ENCODE peak calls at places on chromosomes 13 and 19, in six cellular contexts. U is HepG2, Y is GM12892, J is K562, H is H1, X is GM12878. P is an unnamed sample.

GRCh38 chr13:20174656-20175405 is 14.0 kb upstream of the GJA3 start:
- DNase-seq in X (peak), Y (peak), U (peak), H (no peak), J (peak), P (peak)

GRCh38 chr13:105118577-105118976 is 1416.9 kb downstream of the EFNB2 start:
- DNase-seq in U (no peak), Y (no peak), X (no peak), H (no peak), J (no peak), P (no peak)

GRCh38 chr13:64397699-64398098 is 2832.4 kb downstream of the PCDH9 start:
- DNase-seq in X (no peak), H (no peak), U (no peak), J (no peak), Y (no peak), P (no peak)

GRCh38 chr13:72514141-72514540 is 213.3 kb downstream of the MZT1 start:
- DNase-seq in Y (no peak), H (no peak), J (no peak), X (no peak), U (no peak), P (no peak)

GRCh38 chr13:74771964-74772363 is 637.8 kb upstream of the KLF12 start:
- DNase-seq in U (no peak), H (no peak), X (no peak), J (no peak), Y (no peak), P (no peak)

GRCh38 chr13:111337206-111337605 is 16.8 kb downstream of the TEX29 start:
- DNase-seq in U (no peak), Y (no peak), X (no peak), J (no peak), H (no peak), P (no peak)

GRCh38 chr19:10699650-10700335 is 1.4 kb upstream of the QTRT1 start:
- DNase-seq in Y (no peak), J (peak), H (peak), U (peak), X (peak), P (no peak)

GRCh38 chr19:31676271-31677004 is 327.2 kb upstream of the TSHZ3 start:
- DNase-seq in X (no peak), U (no peak), Y (no peak), H (no peak), J (peak), P (no peak)

GRCh38 chr13:110409581-110409992 is 102.5 kb downstream of the COL4A2 start:
- DNase-seq in X (no peak), U (no peak), J (no peak), Y (no peak), H (no peak), P (no peak)

GRCh38 chr13:91722267-91722884 is 324.0 kb downstream of the GPC5 start:
- DNase-seq in Y (no peak), J (peak), H (no peak), U (no peak), X (no peak), P (no peak)

GRCh38 chr13:38348890-38349289 is 761 bp upstream of the UFM1 start:
- DNase-seq in H (no peak), J (peak), Y (no peak), X (no peak), U (no peak), P (no peak)

GRCh38 chr19:6690160-6690885 is 20.4 kb upstream of the TNFSF14 start:
- DNase-seq in H (no peak), U (no peak), Y (no peak), X (no peak), J (no peak), P (no peak)

GRCh38 chr19:7994923-7995682 is 10.3 kb downstream of the ELAVL1 start:
- DNase-seq in U (no peak), Y (no peak), J (no peak), H (no peak), X (no peak), P (no peak)
- TF ChIP-seq TAF1 in U (no peak), Y (no peak), J (no peak), H (no peak), X (no peak), P (no peak)

GRCh38 chr13:108618233-108618632 is 11.2 kb upstream of the MYO16 start:
- DNase-seq in H (no peak), X (no peak), Y (no peak), U (no peak), J (no peak), P (no peak)
- TF ChIP-seq POLR2A in H (no peak), X (no peak), Y (no peak), U (no peak), J (no peak), P (no peak)

GRCh38 chr19:2282862-2283237 is 875 bp upstream of the PEAK3 start:
- DNase-seq in H (no peak), J (no peak), Y (no peak), U (no peak), X (no peak), P (no peak)

GRCh38 chr19:2283835-2284507 is 2.0 kb upstream of the PEAK3 start:
- DNase-seq in J (no peak), X (no peak), H (no peak), U (no peak), Y (no peak), P (no peak)

GRCh38 chr19:2280633-2281264 is 1.2 kb downstream of the PEAK3 start:
- DNase-seq in H (no peak), J (no peak), X (no peak), U (no peak), Y (no peak), P (no peak)

GRCh38 chr19:2278504-2279158 is 3.3 kb downstream of the PEAK3 start:
- DNase-seq in Y (no peak), H (no peak), U (no peak), J (no peak), X (no peak), P (no peak)

GRCh38 chr19:2282062-2282861 is at the start of gene PEAK3:
- DNase-seq in J (peak), U (no peak), X (no peak), Y (no peak), H (peak), P (no peak)
- TF ChIP-seq POLR2AphosphoS5 in J (no peak), U (no peak), X (no peak), Y (no peak), H (no peak), P (peak)

GRCh38 chr13:43270043-43270830 is 246.9 kb downstream of the DNAJC15 start:
- DNase-seq in H (no peak), Y (no peak), J (no peak), X (no peak), U (no peak), P (no peak)
- TF ChIP-seq TAF1 in H (no peak), Y (no peak), J (no peak), X (no peak), U (no peak), P (no peak)

DNA sequence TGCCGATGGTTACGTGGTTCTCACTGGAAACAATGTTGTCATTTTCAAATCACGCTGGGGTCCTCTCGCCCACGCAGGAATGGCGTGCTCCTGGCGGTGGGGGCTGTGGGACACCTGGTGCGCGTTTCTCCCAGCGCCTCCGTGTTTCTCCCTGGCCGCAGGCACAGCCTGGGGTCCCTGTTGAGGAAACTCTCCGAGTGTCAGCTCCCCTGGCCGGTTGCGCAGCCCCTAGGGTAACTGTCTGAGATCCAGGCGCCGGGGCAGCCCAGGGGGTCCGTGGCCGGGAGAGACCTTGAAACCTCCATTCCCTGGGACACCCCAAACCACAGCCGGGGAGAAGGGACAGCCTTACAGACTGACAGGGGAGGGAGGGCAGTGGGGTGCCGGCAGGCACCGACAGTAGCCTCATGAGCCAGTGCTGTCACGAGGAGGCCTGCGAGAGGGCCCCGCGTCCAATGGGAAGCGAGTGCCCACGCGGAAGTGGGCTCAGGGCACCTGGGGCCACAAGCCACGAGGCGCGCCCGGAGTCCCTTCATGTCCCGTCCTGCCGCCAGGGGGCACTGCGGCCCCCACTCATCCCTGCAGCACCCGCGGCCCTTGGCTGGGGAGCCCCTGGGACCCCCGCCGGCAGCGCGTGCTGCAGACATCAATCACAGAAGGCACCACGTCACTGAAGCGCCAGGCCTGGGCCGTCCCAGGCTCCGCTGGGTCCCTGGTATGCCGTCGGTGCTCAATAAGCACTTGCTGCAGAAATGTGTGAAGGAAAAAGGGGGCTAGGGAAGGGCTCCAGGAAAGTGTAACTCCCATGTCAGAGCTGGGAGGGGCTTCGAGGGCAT is 9.5 kb downstream of the ADAMTSL5 start:
- DNase-seq in Y (peak), U (no peak), J (peak), H (peak), X (no peak), P (peak)
- TF ChIP-seq POLR2A in Y (no peak), U (no peak), J (peak), H (no peak), X (no peak), P (no peak)

GRCh38 chr19:18313398-18313797 is 9.5 kb downstream of the LSM4 start:
- DNase-seq in X (no peak), Y (no peak), H (no peak), U (no peak), J (no peak), P (no peak)
- TF ChIP-seq POLR2AphosphoS5 in X (no peak), Y (no peak), H (no peak), U (no peak), J (no peak), P (no peak)

P was measured in GM12891.